ENCODE peak calls at places on chromosomes 6 and 20, in seven cellular contexts. One of them, this sample, is unnamed.

GRCh38 chr6:5730586-5731263 is 276.0 kb downstream of the NRN1 start:
- DNase-seq in brain microvascular endothelial cell: no peak
- DNase-seq in GM13976: no peak
- DNase-seq in fibroblast of the conjunctiva: peak
- DNase-seq in hepatic stellate cell: no peak
- DNase-seq in left colon: no peak
- DNase-seq in C1 segment of cervical spinal cord: no peak
- DNase-seq in this sample: no peak

GRCh38 chr6:46113370-46113769 is 16.4 kb upstream of the ENPP4 start:
- DNase-seq in brain microvascular endothelial cell: no peak
- DNase-seq in GM13976: no peak
- DNase-seq in fibroblast of the conjunctiva: no peak
- DNase-seq in hepatic stellate cell: no peak
- DNase-seq in left colon: peak
- DNase-seq in C1 segment of cervical spinal cord: no peak
- DNase-seq in this sample: no peak

GRCh38 chr6:112639436-112639835 is 292.3 kb downstream of the RFPL4B start:
- DNase-seq in brain microvascular endothelial cell: no peak
- DNase-seq in GM13976: no peak
- DNase-seq in fibroblast of the conjunctiva: peak
- DNase-seq in hepatic stellate cell: peak
- DNase-seq in left colon: no peak
- DNase-seq in C1 segment of cervical spinal cord: no peak
- DNase-seq in this sample: no peak

GRCh38 chr6:117918454-117918853 is 11.4 kb downstream of the SLC35F1 start:
- DNase-seq in brain microvascular endothelial cell: no peak
- DNase-seq in GM13976: no peak
- DNase-seq in fibroblast of the conjunctiva: no peak
- DNase-seq in hepatic stellate cell: no peak
- DNase-seq in left colon: no peak
- DNase-seq in C1 segment of cervical spinal cord: no peak
- DNase-seq in this sample: no peak

GRCh38 chr20:16699287-16699686 is 30.5 kb upstream of the SNRPB2 start:
- DNase-seq in brain microvascular endothelial cell: no peak
- DNase-seq in GM13976: no peak
- DNase-seq in fibroblast of the conjunctiva: no peak
- DNase-seq in hepatic stellate cell: no peak
- DNase-seq in left colon: no peak
- DNase-seq in C1 segment of cervical spinal cord: no peak
- DNase-seq in this sample: no peak

GRCh38 chr6:4434655-4435054 is 299.3 kb upstream of the ECI2 start:
- DNase-seq in brain microvascular endothelial cell: no peak
- DNase-seq in GM13976: no peak
- DNase-seq in fibroblast of the conjunctiva: no peak
- DNase-seq in hepatic stellate cell: no peak
- DNase-seq in left colon: no peak
- DNase-seq in C1 segment of cervical spinal cord: no peak
- DNase-seq in this sample: no peak

GRCh38 chr6:52285174-52286068 is 879 bp upstream of the MCM3 start:
- DNase-seq in brain microvascular endothelial cell: no peak
- DNase-seq in GM13976: no peak
- DNase-seq in fibroblast of the conjunctiva: peak
- DNase-seq in hepatic stellate cell: no peak
- DNase-seq in left colon: no peak
- DNase-seq in C1 segment of cervical spinal cord: no peak
- DNase-seq in this sample: no peak

GRCh38 chr6:2781685-2782355 is 16.6 kb downstream of the WRNIP1 start:
- DNase-seq in brain microvascular endothelial cell: no peak
- DNase-seq in GM13976: no peak
- DNase-seq in fibroblast of the conjunctiva: no peak
- DNase-seq in hepatic stellate cell: no peak
- DNase-seq in left colon: no peak
- DNase-seq in C1 segment of cervical spinal cord: no peak
- DNase-seq in this sample: no peak

GRCh38 chr6:111781055-111781708 is 92.1 kb downstream of the FYN start:
- DNase-seq in brain microvascular endothelial cell: peak
- DNase-seq in GM13976: no peak
- DNase-seq in fibroblast of the conjunctiva: peak
- DNase-seq in hepatic stellate cell: no peak
- DNase-seq in left colon: no peak
- DNase-seq in C1 segment of cervical spinal cord: no peak
- DNase-seq in this sample: no peak

GRCh38 chr6:29528988-29529560 is 30.5 kb downstream of the UBD start:
- DNase-seq in brain microvascular endothelial cell: no peak
- DNase-seq in GM13976: no peak
- DNase-seq in fibroblast of the conjunctiva: no peak
- DNase-seq in hepatic stellate cell: no peak
- DNase-seq in left colon: no peak
- DNase-seq in C1 segment of cervical spinal cord: no peak
- DNase-seq in this sample: no peak

This sample was measured in thoracic aorta.